ENCODE peak calls at places on chromosomes 5 and 9, in six cellular contexts. Q is fibroblast of lung, I is astrocyte of the spinal cord, O is retinal pigment epithelial cell, V is progenitor cell of endocrine pancreas, D is transverse colon. T is an unnamed sample.

GRCh38 chr9:34267660-34268059 is 61.4 kb downstream of the KIF24 start:
- DNase-seq in Q (no peak), I (no peak), O (no peak), V (no peak), D (no peak), T (no peak)

GRCh38 chr5:138353550-138353893 is 1.0 kb downstream of the KDM3B start:
- DNase-seq in Q (no peak), I (no peak), O (no peak), V (no peak), D (no peak), T (no peak)

GRCh38 chr5:1512541-1513291 is 11.0 kb downstream of the LPCAT1 start:
- DNase-seq in Q (no peak), I (no peak), O (no peak), V (peak), D (peak), T (no peak)

GRCh38 chr5:146081685-146082084 is 23.7 kb downstream of the PLAC8L1 start:
- DNase-seq in Q (no peak), I (no peak), O (no peak), V (no peak), D (no peak), T (no peak)

GRCh38 chr9:68998344-68998743 is 15.6 kb downstream of the PRKACG start:
- DNase-seq in Q (no peak), I (no peak), O (no peak), V (no peak), D (no peak), T (no peak)

GRCh38 chr9:119304566-119304965 is 64.7 kb downstream of the BRINP1 start:
- DNase-seq in Q (no peak), I (no peak), O (no peak), V (no peak), D (no peak), T (no peak)

GRCh38 chr9:32490601-32491000 is 35.4 kb downstream of the RIGI start:
- DNase-seq in Q (no peak), I (no peak), O (no peak), V (no peak), D (no peak), T (no peak)

GRCh38 chr9:133731876-133732321 is 6.3 kb downstream of the SARDH start:
- DNase-seq in Q (peak), I (no peak), O (no peak), V (peak), D (no peak), T (peak)

GRCh38 chr5:79109527-79110492 is 1.8 kb upstream of the BHMT start:
- DNase-seq in Q (no peak), I (no peak), O (no peak), V (no peak), D (no peak), T (peak)

GRCh38 chr9:94861589-94862241 is 135.2 kb downstream of the AOPEP start:
- DNase-seq in Q (peak), I (no peak), O (no peak), V (no peak), D (no peak), T (peak)

GRCh38 chr5:178246736-178247135 is 14.1 kb upstream of the PHYKPL start:
- DNase-seq in Q (no peak), I (no peak), O (no peak), V (no peak), D (no peak), T (no peak)

GRCh38 chr5:151903243-151903653 is 21.4 kb downstream of the GLRA1 start:
- DNase-seq in Q (no peak), I (no peak), O (no peak), V (no peak), D (no peak), T (peak)

GRCh38 chr5:72845889-72846288 is 29.4 kb downstream of the TNPO1 start:
- DNase-seq in Q (no peak), I (no peak), O (no peak), V (no peak), D (no peak), T (peak)

GRCh38 chr9:3868012-3868411 is 342.2 kb upstream of the RFX3 start:
- DNase-seq in Q (no peak), I (no peak), O (no peak), V (no peak), D (no peak), T (no peak)

GRCh38 chr9:33138768-33139167 is 28.4 kb downstream of the B4GALT1 start:
- DNase-seq in Q (no peak), I (no peak), O (no peak), V (no peak), D (no peak), T (no peak)

GRCh38 chr5:19978466-19978865 is 9.5 kb downstream of the CDH18 start:
- DNase-seq in Q (no peak), I (no peak), O (no peak), V (no peak), D (no peak), T (no peak)

GRCh38 chr5:5534333-5534732 is 111.9 kb downstream of the ICE1 start:
- DNase-seq in Q (no peak), I (no peak), O (no peak), V (no peak), D (no peak), T (no peak)

GRCh38 chr5:85576666-85577065 is 1041.1 kb upstream of the COX7C start:
- DNase-seq in Q (no peak), I (no peak), O (no peak), V (no peak), D (no peak), T (no peak)

GRCh38 chr5:57778528-57779175 is 296.0 kb upstream of the ACTBL2 start:
- DNase-seq in Q (peak), I (no peak), O (peak), V (no peak), D (no peak), T (peak)

GRCh38 chr9:113756476-113757198 is 119.5 kb upstream of the ZNF618 start:
- DNase-seq in Q (no peak), I (no peak), O (no peak), V (no peak), D (no peak), T (peak)

GRCh38 chr9:33116855-33117254 is 40.4 kb upstream of the SMU1 start:
- DNase-seq in Q (no peak), I (no peak), O (no peak), V (no peak), D (no peak), T (peak)

GRCh38 chr9:68637020-68637419 is 68.0 kb upstream of the PIP5K1B start:
- DNase-seq in Q (no peak), I (no peak), O (no peak), V (no peak), D (peak), T (no peak)

GRCh38 chr9:100515578-100516494 is 42.9 kb downstream of the TMEFF1 start:
- DNase-seq in Q (peak), I (no peak), O (no peak), V (no peak), D (no peak), T (peak)

GRCh38 chr5:65262590-65263189 is 219.0 kb downstream of the ADAMTS6 start:
- DNase-seq in Q (peak), I (peak), O (peak), V (no peak), D (no peak), T (peak)

GRCh38 chr5:172721455-172722308 is 49.3 kb downstream of the DUSP1 start:
- DNase-seq in Q (peak), I (peak), O (no peak), V (no peak), D (no peak), T (peak)

GRCh38 chr9:85332487-85332886 is 409.3 kb downstream of the AGTPBP1 start:
- DNase-seq in Q (no peak), I (no peak), O (no peak), V (no peak), D (no peak), T (no peak)

GRCh38 chr5:56037531-56038010 is 42.8 kb upstream of the IL6ST start:
- DNase-seq in Q (no peak), I (no peak), O (no peak), V (no peak), D (no peak), T (no peak)

GRCh38 chr5:169350759-169351240 is 49.9 kb upstream of the SLIT3 start:
- DNase-seq in Q (peak), I (peak), O (peak), V (no peak), D (no peak), T (peak)

GRCh38 chr5:139638090-139638735 is 9.9 kb upstream of the CXXC5 start:
- DNase-seq in Q (peak), I (peak), O (no peak), V (no peak), D (peak), T (peak)

GRCh38 chr5:139692148-139692547 is 44.0 kb downstream of the CXXC5 start:
- DNase-seq in Q (no peak), I (no peak), O (no peak), V (no peak), D (no peak), T (no peak)

GRCh38 chr5:132190161-132190817 is 37.4 kb downstream of the P4HA2 start:
- DNase-seq in Q (peak), I (peak), O (peak), V (no peak), D (no peak), T (peak)

GRCh38 chr5:98763001-98763630 is 10.3 kb upstream of the RGMB start:
- DNase-seq in Q (peak), I (peak), O (no peak), V (no peak), D (no peak), T (peak)

GRCh38 chr5:1093361-1093760 is 18.5 kb downstream of the SLC12A7 start:
- DNase-seq in Q (no peak), I (no peak), O (no peak), V (no peak), D (peak), T (no peak)

DNA sequence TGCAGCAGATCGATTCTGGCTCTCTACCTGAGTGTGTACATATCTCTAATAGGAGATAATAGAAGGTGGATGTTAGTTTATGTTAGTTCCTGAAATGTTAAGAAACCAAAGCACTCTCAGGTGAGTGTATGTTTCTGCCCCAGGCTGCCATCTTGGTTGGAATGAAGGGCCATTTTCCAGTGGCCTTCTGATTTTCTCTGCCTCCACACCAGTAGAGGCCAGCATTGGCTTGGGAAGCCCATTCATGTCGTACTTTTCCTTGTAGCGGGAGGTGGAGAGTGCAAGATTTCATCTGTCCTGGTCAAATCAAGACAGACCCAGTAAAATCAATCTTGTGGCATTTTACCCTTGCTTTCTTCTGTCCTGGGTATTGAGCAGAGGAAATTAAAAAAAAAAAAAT is 91.0 kb downstream of the GAS1 start:
- DNase-seq in Q (peak), I (no peak), O (no peak), V (no peak), D (no peak), T (peak)
- TF ChIP-seq CTCF in Q (no peak), I (no peak), O (no peak), V (no peak), D (no peak), T (peak)

DNA sequence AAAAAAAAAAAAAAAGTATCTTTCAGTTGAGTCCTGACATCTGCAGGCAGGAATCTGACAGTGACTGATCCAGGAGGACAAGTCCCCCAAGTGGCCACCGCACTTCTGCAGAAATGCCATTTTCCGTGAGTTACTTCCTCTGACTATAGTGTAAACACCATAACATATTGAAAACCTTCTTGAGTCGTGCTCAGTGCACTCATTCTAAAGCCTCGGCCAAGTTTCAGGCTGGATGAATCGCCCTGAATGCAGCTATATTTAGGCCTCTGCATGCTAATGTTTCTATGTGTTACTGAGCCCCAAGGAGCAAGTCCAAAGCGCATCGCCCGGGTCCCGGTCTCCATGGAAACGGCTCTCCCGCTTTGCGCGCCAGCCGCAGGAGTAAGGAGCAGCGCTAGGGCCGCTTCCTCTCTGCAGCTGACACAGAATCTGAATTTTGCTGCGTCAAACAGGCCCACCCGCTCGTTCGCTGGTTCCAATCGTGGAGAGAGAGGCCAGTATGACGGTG is 335.4 kb downstream of the MSX2 start:
- DNase-seq in Q (peak), I (peak), O (no peak), V (peak), D (no peak), T (peak)
- TF ChIP-seq CTCF in Q (no peak), I (no peak), O (no peak), V (no peak), D (no peak), T (no peak)

DNA sequence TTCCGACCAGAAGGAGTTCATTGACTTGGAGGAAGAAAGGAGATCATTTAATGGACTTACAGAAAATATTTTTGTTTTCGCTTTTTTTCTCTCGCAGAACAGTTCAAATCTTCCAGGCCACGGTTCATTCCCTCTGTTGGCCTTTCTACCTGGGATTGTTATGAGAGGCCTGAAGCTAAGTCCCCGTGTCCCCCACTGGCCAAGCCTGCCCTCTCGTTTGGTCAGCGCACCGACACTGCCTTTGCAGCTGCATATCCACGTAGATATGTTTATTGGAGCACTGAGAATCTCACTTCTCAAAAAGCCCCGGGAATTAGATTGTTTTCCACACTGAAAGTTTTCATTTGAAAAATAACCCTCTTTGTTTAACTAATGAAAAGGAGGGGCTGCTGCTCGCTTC is 655.8 kb downstream of the BNC2 start:
- DNase-seq in Q (no peak), I (no peak), O (no peak), V (no peak), D (no peak), T (no peak)
- TF ChIP-seq CTCF in Q (no peak), I (no peak), O (no peak), V (no peak), D (no peak), T (no peak)

DNA sequence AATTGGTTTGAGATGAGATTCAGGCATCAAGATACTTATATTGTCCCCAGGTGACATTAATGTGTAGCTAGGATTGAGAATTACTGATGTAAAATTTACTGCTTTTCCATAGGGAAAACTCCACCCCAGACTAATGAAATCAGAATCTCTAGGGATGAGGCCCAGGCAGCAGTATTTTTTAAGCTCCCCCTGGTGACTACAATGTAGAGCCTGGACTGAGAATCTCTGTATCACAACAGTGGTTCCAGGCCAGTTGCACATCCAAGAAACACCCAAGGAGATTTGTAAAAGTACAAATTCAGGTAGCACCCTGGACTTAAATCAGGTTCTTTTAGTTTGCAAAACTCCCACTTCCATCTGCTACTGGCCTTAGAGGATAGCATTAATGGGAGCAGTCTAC is 185.7 kb downstream of the MARCHF11 start:
- DNase-seq in Q (peak), I (peak), O (no peak), V (no peak), D (no peak), T (peak)
- TF ChIP-seq CTCF in Q (peak), I (peak), O (peak), V (no peak), D (no peak), T (peak)